ENCODE peak calls at places on chromosomes 11 and 22, in six cellular contexts. P is lower lobe of right lung; R is Peyer's patch; O is mesenchymal stem cell; Z is spleen; G is CD4-positive, alpha-beta memory T cell. L is an unnamed sample.

GRCh38 chr11:2831826-2832717 is 53.5 kb downstream of the CDKN1C start:
- DNase-seq in Z (no peak), P (peak; percentile 43), O (no peak), R (no peak), G (no peak), L (peak; percentile 24)

GRCh38 chr22:44425356-44425755 is 72.7 kb downstream of the RTL6 start:
- DNase-seq in O (peak; percentile 16), P (no peak), Z (no peak), G (no peak), R (no peak), L (no peak)

GRCh38 chr22:49913446-49913845 is 4.8 kb downstream of the ALG12 start:
- DNase-seq in G (no peak), O (no peak), Z (peak; percentile 50), R (peak; percentile 40), P (peak; percentile 43), L (no peak)

GRCh38 chr11:11972148-11972547 is 36.3 kb downstream of the DKK3 start:
- DNase-seq in Z (no peak), O (no peak), G (no peak), R (no peak), P (no peak), L (no peak)

GRCh38 chr11:103358251-103358650 is 249.0 kb downstream of the DYNC2H1 start:
- DNase-seq in Z (no peak), R (no peak), P (no peak), G (no peak), O (peak; percentile 21), L (no peak)

GRCh38 chr11:28043930-28044709 is 63.8 kb downstream of the KIF18A start:
- DNase-seq in G (no peak), R (no peak), Z (no peak), O (peak; percentile 15), P (no peak), L (no peak)

GRCh38 chr11:34250732-34251639 is 106.8 kb downstream of the ABTB2 start:
- DNase-seq in Z (peak; percentile 91), O (no peak), R (peak; percentile 56), P (peak; percentile 67), G (peak; percentile 45), L (no peak)

GRCh38 chr22:32880906-32881596 is 79.5 kb downstream of the TIMP3 start:
- DNase-seq in Z (peak; percentile 83), G (no peak), P (peak; percentile 64), R (no peak), O (peak; percentile 82), L (peak; percentile 88)

GRCh38 chr11:122691751-122692150 is 36.2 kb downstream of the UBASH3B start:
- DNase-seq in Z (no peak), O (peak; percentile 35), R (no peak), P (no peak), G (no peak), L (no peak)

GRCh38 chr11:35951659-35952058 is 7.8 kb downstream of the LDLRAD3 start:
- DNase-seq in R (no peak), P (no peak), O (no peak), G (no peak), Z (no peak), L (no peak)

GRCh38 chr22:27581688-27582087 is 219.9 kb downstream of the MN1 start:
- DNase-seq in G (no peak), Z (peak; percentile 24), P (peak; percentile 64), R (peak; percentile 60), O (no peak), L (peak; percentile 85)

GRCh38 chr22:46990937-46991520 is 228.6 kb downstream of the TBC1D22A start:
- DNase-seq in G (no peak), R (no peak), P (no peak), Z (no peak), O (no peak), L (peak; percentile 65)

GRCh38 chr22:38023045-38023444 is 34.2 kb upstream of the PICK1 start:
- DNase-seq in G (no peak), Z (no peak), O (no peak), P (no peak), R (no peak), L (no peak)

GRCh38 chr22:40058265-40058664 is 63.5 kb downstream of the FAM83F start:
- DNase-seq in G (no peak), R (no peak), P (no peak), O (no peak), Z (no peak), L (no peak)

GRCh38 chr11:23112987-23113886 is 253.0 kb upstream of the CCDC179 start:
- DNase-seq in P (no peak), G (no peak), O (peak; percentile 56), Z (no peak), R (peak; percentile 56), L (no peak)

GRCh38 chr11:11555228-11555627 is 66.6 kb downstream of the GALNT18 start:
- DNase-seq in O (no peak), Z (no peak), R (no peak), P (peak; percentile 73), G (no peak), L (no peak)

GRCh38 chr11:86955111-86955673 is at the start of gene FZD4:
- DNase-seq in G (peak; percentile 13), P (peak; percentile 93), O (peak; percentile 88), Z (peak; percentile 91), R (peak; percentile 92), L (peak; percentile 92)

GRCh38 chr11:126926376-126926791 is 74.2 kb downstream of the KIRREL3 start:
- DNase-seq in Z (no peak), P (no peak), G (no peak), O (no peak), R (no peak), L (no peak)

GRCh38 chr22:28917747-28918543 is 34.6 kb downstream of the ZNRF3 start:
- DNase-seq in G (no peak), P (no peak), Z (no peak), R (peak; percentile 54), O (peak; percentile 66), L (peak; percentile 52)

GRCh38 chr11:12184696-12185095 is 74.3 kb downstream of the MICAL2 start:
- DNase-seq in R (no peak), Z (no peak), O (peak; percentile 58), P (no peak), G (no peak), L (no peak)

GRCh38 chr11:85955531-85955930 is 100.3 kb downstream of the CCDC83 start:
- DNase-seq in R (no peak), P (no peak), O (peak; percentile 75), Z (no peak), G (no peak), L (no peak)

GRCh38 chr11:1749020-1749758 is 1.2 kb downstream of the IFITM10 start:
- DNase-seq in Z (peak; percentile 81), O (peak; percentile 37), R (no peak), G (no peak), P (peak; percentile 55), L (no peak)

GRCh38 chr11:1744137-1744878 is 6.1 kb downstream of the IFITM10 start:
- DNase-seq in G (no peak), P (no peak), O (no peak), Z (peak; percentile 80), R (no peak), L (peak; percentile 48)

GRCh38 chr22:46500201-46500600 is 37.2 kb downstream of the CELSR1 start:
- DNase-seq in Z (no peak), R (no peak), P (no peak), G (no peak), O (no peak), L (no peak)

GRCh38 chr22:23192133-23192532 is 11.8 kb downstream of the BCR start:
- DNase-seq in Z (no peak), P (peak; percentile 78), R (no peak), O (no peak), G (no peak), L (no peak)

GRCh38 chr11:13984616-13985474 is 22.3 kb downstream of the SPON1 start:
- DNase-seq in Z (no peak), P (no peak), G (no peak), O (peak; percentile 88), R (no peak), L (no peak)

GRCh38 chr11:80414766-80415165 is 973.9 kb upstream of the TENM4 start:
- DNase-seq in R (no peak), Z (no peak), P (no peak), O (no peak), G (no peak), L (no peak)

GRCh38 chr11:6459049-6459448 is 14.7 kb downstream of the TRIM3 start:
- DNase-seq in O (no peak), G (no peak), P (no peak), Z (no peak), R (no peak), L (no peak)

GRCh38 chr11:77171885-77172665 is 44.0 kb downstream of the MYO7A start:
- DNase-seq in O (no peak), Z (no peak), P (peak; percentile 43), G (no peak), R (no peak), L (no peak)

GRCh38 chr11:28938091-28938490 is 829.9 kb downstream of the METTL15 start:
- DNase-seq in G (no peak), P (no peak), R (no peak), Z (no peak), O (no peak), L (no peak)

GRCh38 chr11:109071712-109072524 is 350.1 kb upstream of the C11orf87 start:
- DNase-seq in Z (no peak), R (no peak), G (no peak), P (no peak), O (no peak), L (peak; percentile 28)

DNA sequence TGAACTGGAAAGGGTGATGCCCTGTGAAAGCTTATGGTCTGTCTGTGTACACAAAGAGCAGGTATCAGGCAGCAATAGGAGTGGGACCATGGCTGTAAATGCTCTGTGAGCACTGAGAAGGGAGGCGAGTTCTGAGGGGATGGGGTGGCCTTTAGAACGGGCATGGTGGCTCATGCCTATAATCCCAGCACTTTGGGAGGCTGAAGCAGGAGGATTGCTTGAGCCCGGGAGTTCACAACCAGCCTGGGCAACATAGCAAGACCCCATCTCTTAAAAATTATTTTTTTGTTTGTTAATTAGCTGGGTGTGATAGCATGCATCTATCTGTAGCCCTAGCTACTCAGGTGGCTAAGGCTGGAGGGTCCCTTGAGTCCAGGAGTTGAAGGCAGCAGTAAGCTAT is 3.5 kb downstream of the SPINDOC start:
- DNase-seq in P (no peak), R (no peak), Z (no peak), O (no peak), G (no peak), L (no peak)
- H3K4me3 ChIP-seq in P (no peak overlapping the region), R (no peak overlapping the region), Z (no peak overlapping the region), O (no peak overlapping the region), G (no peak overlapping the region), L (no peak overlapping the region)

GRCh38 chr11:83195176-83195531 is 1.6 kb downstream of the ANKRD42 start:
- DNase-seq in R (no peak), Z (no peak), P (no peak), O (peak; percentile 41), G (peak; percentile 3), L (no peak)
- H3K4me3 ChIP-seq in R (peak overlapping the region; percentile 86), Z (peak overlapping the region; percentile 81), P (peak overlapping the region; percentile 85), O (no peak overlapping the region), G (peak overlapping the region; percentile 99), L (peak overlapping the region; percentile 94)

GRCh38 chr11:7578276-7578955 is 64.6 kb downstream of the PPFIBP2 start:
- DNase-seq in Z (no peak), P (no peak), O (no peak), G (no peak), R (no peak), L (no peak)
- H3K4me3 ChIP-seq in Z (peak overlapping the region; percentile 24), P (peak overlapping the region; percentile 36), O (no peak overlapping the region), G (no peak overlapping the region), R (peak overlapping the region; percentile 53), L (peak overlapping the region; percentile 29)

DNA sequence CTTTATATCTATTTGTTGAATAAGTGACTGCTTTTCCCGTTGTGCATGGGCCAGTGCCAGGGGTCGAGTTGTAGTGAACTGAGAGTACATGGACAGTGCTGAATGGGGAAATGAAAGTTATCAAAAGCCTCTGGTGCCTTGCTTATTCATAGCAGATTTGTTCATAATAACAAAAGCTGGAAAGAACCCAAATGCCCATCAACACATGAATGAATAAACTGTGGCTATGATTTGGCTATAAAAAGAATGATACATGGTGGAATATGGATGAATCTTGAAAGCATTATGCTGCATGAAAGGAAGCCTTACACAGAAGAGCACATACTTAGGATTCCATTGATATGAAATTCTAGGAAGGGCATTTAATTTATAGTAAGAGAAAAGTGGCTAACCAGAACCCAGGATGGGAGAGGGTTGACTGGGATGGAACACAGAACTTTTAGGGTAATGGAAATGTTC is 42.6 kb downstream of the PACS1 start:
- DNase-seq in G (no peak), P (no peak), O (peak; percentile 54), Z (no peak), R (no peak), L (no peak)
- H3K4me3 ChIP-seq in G (no peak overlapping the region), P (no peak overlapping the region), O (no peak overlapping the region), Z (no peak overlapping the region), R (no peak overlapping the region), L (no peak overlapping the region)

L was measured in ovary.